ENCODE peak calls at places on chromosomes 13 and 19, in five cellular contexts. E is GM12878, M is A549, D is WTC11, N is K562. H is an unnamed sample.

GRCh38 chr13:28467034-28467433 is 27.9 kb downstream of the FLT1 start:
- DNase-seq in E (no peak), M (no peak), D (no peak), N (no peak), H (no peak)

GRCh38 chr13:81639984-81640582 is 1299.2 kb upstream of the SPRY2 start:
- DNase-seq in E (no peak), M (no peak), D (peak; percentile 13), N (peak; percentile 3), H (peak; percentile 25)

GRCh38 chr19:41351339-41352245 is 2.1 kb downstream of the TGFB1 start:
- DNase-seq in E (no peak), M (peak; percentile 89), D (peak; percentile 47), N (peak; percentile 85), H (no peak)

GRCh38 chr13:51244637-51245405 is 22.6 kb downstream of the FAM124A start:
- DNase-seq in E (no peak), M (no peak), D (peak; percentile 64), N (no peak), H (no peak)

GRCh38 chr19:1942078-1942933 is 1.3 kb downstream of the CSNK1G2 start:
- DNase-seq in E (peak; percentile 42), M (peak; percentile 70), D (peak; percentile 83), N (no peak), H (peak; percentile 73)

GRCh38 chr13:43880451-43880850 is 747 bp downstream of the LACC1 start:
- DNase-seq in E (no peak), M (no peak), D (no peak), N (no peak), H (no peak)

GRCh38 chr19:681029-681626 is 4.9 kb downstream of the FSTL3 start:
- DNase-seq in E (no peak), M (no peak), D (peak; percentile 96), N (peak; percentile 93), H (no peak)

GRCh38 chr13:47017476-47017875 is 120.6 kb upstream of the HTR2A start:
- DNase-seq in E (no peak), M (no peak), D (no peak), N (no peak), H (no peak)

GRCh38 chr19:52936958-52937334 is 13.7 kb upstream of the ZNF888 start:
- DNase-seq in E (no peak), M (no peak), D (no peak), N (no peak), H (no peak)

GRCh38 chr13:47478985-47479384 is 522.1 kb downstream of the SUCLA2 start:
- DNase-seq in E (no peak), M (no peak), D (no peak), N (no peak), H (no peak)

GRCh38 chr19:4455742-4456565 is 1.6 kb downstream of the UBXN6 start:
- DNase-seq in E (no peak), M (no peak), D (no peak), N (peak; percentile 25), H (peak; percentile 25)

GRCh38 chr13:88103824-88104223 is 432.7 kb downstream of the SLITRK5 start:
- DNase-seq in E (no peak), M (no peak), D (no peak), N (no peak), H (no peak)

GRCh38 chr13:83048419-83048818 is 833.9 kb downstream of the SLITRK1 start:
- DNase-seq in E (no peak), M (no peak), D (no peak), N (no peak), H (no peak)

GRCh38 chr19:23310729-23311211 is 60.6 kb upstream of the ZNF724 start:
- DNase-seq in E (no peak), M (no peak), D (no peak), N (no peak), H (no peak)

GRCh38 chr19:32219881-32220552 is 125.4 kb upstream of the ZNF507 start:
- DNase-seq in E (no peak), M (no peak), D (no peak), N (no peak), H (no peak)

GRCh38 chr19:35373492-35373891 is 2.6 kb downstream of the GPR42 start:
- DNase-seq in E (no peak), M (no peak), D (no peak), N (no peak), H (no peak)

GRCh38 chr19:6800991-6801396 is 28.5 kb downstream of the VAV1 start:
- DNase-seq in E (no peak), M (peak; percentile 58), D (no peak), N (no peak), H (peak; percentile 19)

GRCh38 chr19:1126984-1127760 is 23.4 kb downstream of the GPX4 start:
- DNase-seq in E (no peak), M (no peak), D (no peak), N (no peak), H (no peak)

GRCh38 chr13:33016414-33017409 is at the start of gene KL:
- DNase-seq in E (no peak), M (no peak), D (peak; percentile 56), N (no peak), H (no peak)

GRCh38 chr19:2806736-2807378 is 12.8 kb upstream of the ZNF554 start:
- DNase-seq in E (no peak), M (no peak), D (no peak), N (no peak), H (no peak)

GRCh38 chr13:51589793-51590192 is 5.5 kb downstream of the WDFY2 start:
- DNase-seq in E (no peak), M (no peak), D (no peak), N (no peak), H (no peak)

GRCh38 chr19:34145741-34146202 is 26.5 kb upstream of the LSM14A start:
- DNase-seq in E (no peak), M (peak; percentile 73), D (peak; percentile 49), N (peak; percentile 61), H (peak; percentile 46)

GRCh38 chr19:10271543-10272086 is 695 bp downstream of the ICAM1 start:
- DNase-seq in E (no peak), M (no peak), D (no peak), N (peak; percentile 43), H (no peak)

GRCh38 chr13:72692884-72693514 is 34.4 kb downstream of the MZT1 start:
- DNase-seq in E (no peak), M (no peak), D (no peak), N (no peak), H (no peak)

GRCh38 chr13:72698164-72698563 is 29.3 kb downstream of the MZT1 start:
- DNase-seq in E (no peak), M (no peak), D (no peak), N (no peak), H (no peak)

GRCh38 chr13:72696590-72696989 is 30.8 kb downstream of the MZT1 start:
- DNase-seq in E (no peak), M (no peak), D (no peak), N (no peak), H (no peak)

GRCh38 chr13:72694314-72694713 is 33.1 kb downstream of the MZT1 start:
- DNase-seq in E (no peak), M (no peak), D (no peak), N (no peak), H (no peak)

GRCh38 chr13:72693832-72694231 is 33.6 kb downstream of the MZT1 start:
- DNase-seq in E (no peak), M (no peak), D (no peak), N (no peak), H (no peak)
- TF ChIP-seq ESRRA in E (no peak), M (no peak), D (no peak), N (no peak), H (no peak)

GRCh38 chr19:44580366-44580895 is 32.9 kb upstream of the IGSF23 start:
- DNase-seq in E (no peak), M (no peak), D (no peak), N (no peak), H (no peak)
- TF ChIP-seq ESRRA in E (no peak), M (no peak), D (no peak), N (no peak), H (no peak)

DNA sequence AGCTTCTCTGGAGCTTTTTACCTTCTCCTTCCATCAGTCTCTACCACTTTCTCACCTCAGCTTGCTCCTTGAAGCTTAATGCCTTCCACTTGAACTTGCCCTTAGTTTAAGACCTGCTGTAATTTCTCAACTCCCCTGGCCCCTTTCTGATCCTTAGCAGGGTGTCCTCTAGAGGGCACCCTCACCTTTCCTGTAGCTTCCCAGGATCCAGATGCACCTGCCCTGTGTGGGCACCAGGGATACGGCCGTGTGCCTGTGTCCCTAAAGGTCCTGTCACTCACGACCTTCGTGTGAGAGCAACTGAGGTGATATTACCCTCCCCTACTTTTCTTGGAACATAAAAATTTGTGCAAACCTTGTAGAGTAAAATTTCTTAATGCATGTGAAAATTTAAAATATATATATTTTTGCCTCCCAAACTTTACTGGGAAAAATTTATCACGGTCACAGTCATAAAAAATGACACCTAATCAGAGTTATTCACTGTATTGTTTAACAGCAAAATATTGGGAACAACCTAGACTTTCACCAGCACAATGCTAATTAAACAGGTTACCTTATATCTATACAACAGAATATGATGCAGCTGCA is 46.4 kb downstream of the PSG3 start:
- DNase-seq in E (no peak), M (peak; percentile 98), D (peak; percentile 63), N (peak; percentile 19), H (peak; percentile 49)
- TF ChIP-seq ESRRA in E (no peak), M (no peak), D (no peak), N (no peak), H (no peak)

GRCh38 chr13:39232999-39233398 is 194.7 kb downstream of the NHLRC3 start:
- DNase-seq in E (no peak), M (no peak), D (no peak), N (no peak), H (no peak)

DNA sequence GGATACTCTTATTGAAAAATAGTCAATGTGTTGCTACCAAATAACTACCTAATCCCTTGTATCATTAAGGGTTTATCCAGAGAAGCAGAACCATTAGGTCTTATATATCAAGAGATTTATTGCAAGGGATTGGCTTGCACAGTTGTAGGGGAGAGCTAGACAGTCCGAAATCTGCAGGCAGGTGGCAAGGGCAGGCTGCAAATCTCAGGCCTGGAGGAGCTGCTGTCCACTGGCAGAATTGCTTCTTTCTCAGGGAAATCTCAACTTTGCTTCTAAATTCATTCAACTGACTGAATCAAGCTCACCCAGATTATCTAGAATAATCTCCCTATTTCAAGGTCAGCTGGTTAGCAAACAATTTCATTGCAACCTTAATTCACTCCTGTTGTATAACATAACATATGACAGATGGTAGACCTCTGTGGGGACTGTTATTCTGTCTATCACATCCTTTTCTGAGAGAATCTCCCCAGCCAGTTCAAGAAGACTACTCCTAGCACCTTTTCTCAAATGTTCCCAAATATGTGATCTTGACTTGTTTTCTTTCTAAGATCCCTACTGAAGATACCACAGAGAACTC is 194.2 kb downstream of the NHLRC3 start:
- DNase-seq in E (no peak), M (no peak), D (no peak), N (no peak), H (no peak)
- TF ChIP-seq ESRRA in E (no peak), M (no peak), D (no peak), N (no peak), H (no peak)

DNA sequence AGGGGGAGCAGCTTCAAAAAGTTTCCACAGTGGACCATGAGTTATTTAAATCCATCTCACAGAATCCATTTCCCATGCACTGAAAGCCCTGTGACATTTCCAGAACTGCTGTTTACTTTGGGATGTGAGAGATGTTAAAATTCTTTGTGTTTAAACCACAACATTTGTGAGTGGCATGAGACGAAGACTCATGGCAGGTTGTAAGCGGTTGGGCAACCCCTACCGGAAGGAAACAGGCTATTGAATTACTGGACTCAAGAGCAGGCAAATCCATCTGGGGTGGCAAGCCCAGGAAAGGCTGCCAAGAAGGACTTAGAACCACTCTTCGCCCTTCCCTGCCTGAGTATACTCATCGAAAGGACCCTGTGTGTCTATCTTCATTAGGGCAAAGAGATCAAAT is 22.3 kb upstream of the CLDN10 start:
- DNase-seq in E (no peak), M (no peak), D (no peak), N (no peak), H (peak; percentile 38)
- TF ChIP-seq ESRRA in E (no peak), M (no peak), D (no peak), N (no peak), H (no peak)